ENCODE peak calls at places on chromosomes 7 and 10, in four cellular contexts. L, C, G and E are unnamed samples.

GRCh38 chr10:102538811-102539210 is 35.0 kb downstream of the SUFU start:
- DNase-seq in L (no peak), C (no peak), G (no peak), E (no peak)

GRCh38 chr7:87151701-87152111 is 547 bp upstream of the DMTF1 start:
- DNase-seq in L (no peak), C (no peak), G (no peak), E (no peak)

GRCh38 chr7:44884553-44885393 is 557 bp downstream of the PURB start:
- DNase-seq in L (peak; percentile 20), C (peak; percentile 11), G (peak; percentile 54), E (peak; percentile 53)

GRCh38 chr10:80681142-80681541 is 143.4 kb downstream of the SH2D4B start:
- DNase-seq in L (no peak), C (no peak), G (no peak), E (no peak)

GRCh38 chr7:70347463-70347855 is 749.2 kb downstream of the AUTS2 start:
- DNase-seq in L (no peak), C (no peak), G (no peak), E (no peak)

GRCh38 chr10:116631871-116632295 is 11.1 kb downstream of the PNLIPRP2 start:
- DNase-seq in L (no peak), C (no peak), G (no peak), E (no peak)

GRCh38 chr7:29684787-29685650 is 121.3 kb upstream of the WIPF3 start:
- DNase-seq in L (peak; percentile 54), C (no peak), G (peak; percentile 82), E (peak; percentile 79)

GRCh38 chr7:133235212-133235883 is 17.5 kb upstream of the EXOC4 start:
- DNase-seq in L (no peak), C (no peak), G (no peak), E (no peak)

GRCh38 chr10:8050561-8051108 is 3.9 kb upstream of the GATA3 start:
- DNase-seq in L (peak; percentile 45), C (no peak), G (no peak), E (no peak)

GRCh38 chr7:2953588-2954407 is 89.9 kb downstream of the CARD11 start:
- DNase-seq in L (no peak), C (no peak), G (no peak), E (no peak)

GRCh38 chr7:5396542-5396941 is 27.1 kb downstream of the TNRC18 start:
- DNase-seq in L (no peak), C (peak; percentile 39), G (no peak), E (no peak)

GRCh38 chr7:140200102-140200989 is 23.6 kb upstream of the KDM7A start:
- DNase-seq in L (peak; percentile 86), C (no peak), G (no peak), E (no peak)

GRCh38 chr7:154867068-154867467 is 135.9 kb downstream of the PAXIP1 start:
- DNase-seq in L (no peak), C (no peak), G (no peak), E (no peak)

GRCh38 chr7:76333388-76334101 is 25.2 kb downstream of the YWHAG start:
- DNase-seq in L (no peak), C (no peak), G (no peak), E (no peak)

GRCh38 chr10:20768849-20769248 is 128.3 kb downstream of the NEBL start:
- DNase-seq in L (no peak), C (no peak), G (no peak), E (no peak)

GRCh38 chr7:106863216-106863997 is 1.7 kb upstream of the PIK3CG start:
- DNase-seq in L (no peak), C (no peak), G (no peak), E (no peak)

GRCh38 chr7:139603282-139603681 is 79.8 kb downstream of the CLEC2L start:
- DNase-seq in L (no peak), C (no peak), G (no peak), E (no peak)

GRCh38 chr7:5528071-5528814 is 104.6 kb upstream of the TNRC18 start:
- DNase-seq in L (no peak), C (no peak), G (no peak), E (no peak)

GRCh38 chr7:97027427-97028234 is 3.0 kb upstream of the DLX5 start:
- DNase-seq in L (peak; percentile 76), C (peak; percentile 43), G (peak; percentile 77), E (peak; percentile 77)

GRCh38 chr10:44992070-44992731 is 8.5 kb upstream of the ZNF22 start:
- DNase-seq in L (no peak), C (no peak), G (no peak), E (peak; percentile 1)

GRCh38 chr7:107605223-107605815 is 25.3 kb downstream of the BCAP29 start:
- DNase-seq in L (no peak), C (no peak), G (no peak), E (no peak)

GRCh38 chr10:5400843-5401242 is 3.8 kb downstream of the TUBAL3 start:
- DNase-seq in L (no peak), C (no peak), G (no peak), E (no peak)

GRCh38 chr10:89332718-89333281 is 5.0 kb downstream of the IFIT3 start:
- DNase-seq in L (no peak), C (no peak), G (no peak), E (no peak)

GRCh38 chr7:1716263-1717094 is 46.4 kb downstream of the ELFN1 start:
- DNase-seq in L (no peak), C (no peak), G (no peak), E (no peak)

GRCh38 chr10:99524050-99524666 is 8.6 kb upstream of the NKX2-3 start:
- DNase-seq in L (no peak), C (no peak), G (no peak), E (no peak)

GRCh38 chr7:155584763-155585531 is 38.6 kb upstream of the CNPY1 start:
- DNase-seq in L (no peak), C (no peak), G (no peak), E (no peak)

GRCh38 chr10:121527690-121528089 is 70.6 kb downstream of the FGFR2 start:
- DNase-seq in L (peak; percentile 69), C (no peak), G (no peak), E (no peak)